ENCODE peak calls at places on chromosomes 7 and 10, in eight cellular contexts. Q is GF-D8; S is hepatocyte; G is kidney epithelial cell; Y is activated CD8-positive, alpha-beta T cell treated with anti-CD3 and anti-CD28 coated beads for 36 hours; K is A172; Z is HuH-7; L is activated T-helper 9 cell treated with anti-CD3 and anti-CD28 coated beads, Interleukin-2, amount 50 U/mL, for 16 hours. B is an unnamed sample.

GRCh38 chr10:8137272-8137680 is 82.8 kb downstream of the GATA3 start:
- DNase-seq in Q (no peak), S (no peak), G (no peak), Y (peak), K (no peak), Z (no peak), L (peak), B (no peak)

GRCh38 chr7:64098-64521 is 128.3 kb upstream of the FAM20C start:
- DNase-seq in Q (peak), S (peak), G (peak), Y (peak), K (peak), Z (peak), L (no peak), B (peak)

GRCh38 chr10:89032141-89032814 is 41.7 kb downstream of the FAS start:
- DNase-seq in Q (no peak), S (no peak), G (peak), Y (peak), K (peak), Z (no peak), L (peak), B (peak)

GRCh38 chr7:45890902-45891461 is 2.7 kb downstream of the IGFBP1 start:
- DNase-seq in Q (no peak), S (peak), G (no peak), Y (no peak), K (peak), Z (no peak), L (no peak), B (peak)

GRCh38 chr10:9038146-9038714 is 983.7 kb downstream of the GATA3 start:
- DNase-seq in Q (peak), S (no peak), G (no peak), Y (peak), K (no peak), Z (no peak), L (no peak), B (peak)

GRCh38 chr10:70619271-70620019 is 16.9 kb upstream of the PRF1 start:
- DNase-seq in Q (no peak), S (no peak), G (no peak), Y (no peak), K (peak), Z (no peak), L (no peak), B (no peak)

GRCh38 chr10:114754445-114755320 is 66.9 kb upstream of the FHIP2A start:
- DNase-seq in Q (no peak), S (peak), G (no peak), Y (no peak), K (peak), Z (no peak), L (no peak), B (no peak)

GRCh38 chr7:55731931-55732330 is 130.6 kb downstream of the SEPTIN14 start:
- DNase-seq in Q (no peak), S (no peak), G (no peak), Y (no peak), K (no peak), Z (no peak), L (no peak), B (no peak)

GRCh38 chr7:129989466-129989865 is 36.7 kb upstream of the UBE2H start:
- DNase-seq in Q (no peak), S (no peak), G (no peak), Y (peak), K (no peak), Z (no peak), L (peak), B (peak)

GRCh38 chr10:102832987-102833386 is 4.2 kb downstream of the CYP17A1 start:
- DNase-seq in Q (no peak), S (no peak), G (no peak), Y (no peak), K (no peak), Z (no peak), L (no peak), B (no peak)